ENCODE peak calls at places on chromosomes 1 and 21, in five cellular contexts. K, L, V, M and E are unnamed samples.

GRCh38 chr1:11648732-11649158 is 5.5 kb downstream of the FBXO2 start:
- DNase-seq in K (no peak), L (no peak), V (no peak), M (no peak), E (no peak)

GRCh38 chr21:41668051-41668541 is 98.8 kb downstream of the RIPK4 start:
- DNase-seq in K (no peak), L (no peak), V (no peak), M (no peak), E (no peak)

GRCh38 chr1:178938959-178939317 is 68.1 kb upstream of the ANGPTL1 start:
- DNase-seq in K (no peak), L (peak; percentile 78), V (peak; percentile 27), M (no peak), E (no peak)

GRCh38 chr1:185914089-185914488 is 179.9 kb downstream of the HMCN1 start:
- DNase-seq in K (no peak), L (no peak), V (no peak), M (no peak), E (no peak)

GRCh38 chr1:9253706-9254105 is 19.1 kb downstream of the H6PD start:
- DNase-seq in K (no peak), L (no peak), V (peak; percentile 36), M (no peak), E (no peak)

GRCh38 chr1:41102208-41102607 is 80.7 kb upstream of the SLFNL1 start:
- DNase-seq in K (no peak), L (peak; percentile 86), V (peak; percentile 97), M (no peak), E (peak; percentile 86)

GRCh38 chr1:107467286-107467685 is 326.4 kb downstream of the NTNG1 start:
- DNase-seq in K (no peak), L (no peak), V (no peak), M (no peak), E (no peak)

GRCh38 chr1:111483166-111483565 is 9.4 kb downstream of the C1orf162 start:
- DNase-seq in K (no peak), L (no peak), V (peak; percentile 43), M (no peak), E (no peak)

GRCh38 chr1:9413143-9413876 is 120.6 kb downstream of the SPSB1 start:
- DNase-seq in K (peak; percentile 9), L (peak; percentile 56), V (peak; percentile 95), M (peak; percentile 56), E (peak; percentile 51)

GRCh38 chr1:24415334-24415909 is at the start of gene NIPAL3:
- DNase-seq in K (peak; percentile 87), L (peak; percentile 98), V (peak; percentile 99), M (peak; percentile 99), E (peak; percentile 97)

GRCh38 chr1:204574856-204575145 is 58.6 kb downstream of the MDM4 start:
- DNase-seq in K (no peak), L (peak; percentile 30), V (peak; percentile 16), M (no peak), E (no peak)

GRCh38 chr1:214677945-214678344 is 75.0 kb downstream of the CENPF start:
- DNase-seq in K (no peak), L (no peak), V (no peak), M (no peak), E (no peak)

GRCh38 chr1:237851209-237851845 is 39.4 kb downstream of the ZP4 start:
- DNase-seq in K (no peak), L (no peak), V (peak; percentile 35), M (no peak), E (no peak)

GRCh38 chr1:34066921-34067603 is 98.0 kb downstream of the CSMD2 start:
- DNase-seq in K (no peak), L (no peak), V (peak; percentile 33), M (no peak), E (no peak)

GRCh38 chr21:45607021-45607921 is 36.3 kb upstream of the PCBP3 start:
- DNase-seq in K (no peak), L (no peak), V (peak; percentile 24), M (no peak), E (peak; percentile 7)

GRCh38 chr1:151611288-151611790 is 511 bp upstream of the SNX27 start:
- DNase-seq in K (no peak), L (peak; percentile 8), V (peak; percentile 58), M (no peak), E (peak; percentile 44)

GRCh38 chr1:248828845-248829244 is 3.1 kb upstream of the SH3BP5L start:
- DNase-seq in K (no peak), L (no peak), V (peak; percentile 93), M (no peak), E (no peak)

GRCh38 chr1:54745274-54745673 is 19.0 kb downstream of the PARS2 start:
- DNase-seq in K (no peak), L (no peak), V (no peak), M (no peak), E (no peak)

GRCh38 chr21:43290529-43291346 is 121.9 kb downstream of the CRYAA start:
- DNase-seq in K (no peak), L (no peak), V (no peak), M (no peak), E (no peak)

GRCh38 chr1:117178756-117179155 is 32.0 kb downstream of the VTCN1 start:
- DNase-seq in K (no peak), L (no peak), V (no peak), M (no peak), E (no peak)

GRCh38 chr1:40635763-40636500 is 29.6 kb downstream of the RIMS3 start:
- DNase-seq in K (no peak), L (no peak), V (no peak), M (no peak), E (no peak)

GRCh38 chr1:65527211-65527610 is 106.7 kb downstream of the LEPR start:
- DNase-seq in K (no peak), L (no peak), V (peak; percentile 41), M (no peak), E (no peak)

GRCh38 chr1:158248122-158248521 is 6.1 kb upstream of the CD1A start:
- DNase-seq in K (peak; percentile 3), L (peak; percentile 11), V (no peak), M (no peak), E (no peak)

GRCh38 chr1:17600313-17600712 is 60.8 kb downstream of the ARHGEF10L start:
- DNase-seq in K (no peak), L (no peak), V (no peak), M (no peak), E (no peak)

GRCh38 chr1:59018860-59019259 is 235.0 kb upstream of the JUN start:
- DNase-seq in K (no peak), L (peak; percentile 64), V (no peak), M (no peak), E (no peak)

GRCh38 chr1:59022199-59022598 is 238.4 kb upstream of the JUN start:
- DNase-seq in K (no peak), L (no peak), V (no peak), M (no peak), E (no peak)

GRCh38 chr1:59022799-59023198 is 239.0 kb upstream of the JUN start:
- DNase-seq in K (no peak), L (no peak), V (no peak), M (no peak), E (no peak)

GRCh38 chr1:59018446-59018845 is 234.6 kb upstream of the JUN start:
- DNase-seq in K (no peak), L (no peak), V (no peak), M (no peak), E (no peak)

DNA sequence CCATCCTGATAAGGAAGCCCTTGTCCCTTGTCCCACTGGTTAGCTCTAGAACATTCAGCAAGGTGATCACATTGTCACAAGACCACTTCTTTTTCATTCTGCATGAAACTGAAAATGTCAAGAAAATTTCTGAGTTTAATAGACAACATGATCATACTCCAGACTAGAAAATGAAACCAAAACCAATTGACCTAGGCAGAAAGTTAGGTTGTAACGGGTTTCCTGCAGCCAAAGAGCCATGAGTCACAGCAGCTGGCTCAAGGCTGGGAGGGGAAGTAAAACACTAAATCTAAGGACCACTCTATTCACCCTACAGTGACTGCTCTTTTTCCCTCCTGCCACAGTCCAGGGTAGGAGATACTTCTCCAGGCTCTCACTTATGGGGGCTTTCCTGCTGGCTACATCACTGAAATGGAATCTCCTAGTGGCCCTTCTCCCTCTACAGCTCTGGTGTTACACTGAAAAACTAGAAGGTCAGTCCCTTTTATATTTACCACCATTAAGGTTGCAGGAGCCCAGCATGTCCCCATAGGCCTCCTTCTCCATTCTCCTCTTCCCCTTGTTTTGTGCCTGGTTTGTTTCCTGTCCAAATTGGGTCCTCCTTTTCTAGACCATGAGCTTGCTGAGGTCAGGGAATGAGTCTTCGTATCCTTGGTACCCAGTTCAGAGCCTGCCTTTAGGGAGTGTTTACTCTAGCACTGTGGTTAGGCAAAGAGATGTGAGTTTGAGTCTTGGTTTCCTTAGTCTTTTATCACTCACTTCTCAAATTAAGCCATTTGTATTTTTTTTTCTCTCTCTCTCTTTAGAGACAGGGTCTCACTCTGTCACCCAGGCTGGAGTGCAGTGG is 236.5 kb upstream of the JUN start:
- DNase-seq in K (no peak), L (peak; percentile 66), V (peak; percentile 86), M (no peak), E (no peak)
- H3K4me3 ChIP-seq in K (peak overlapping the region; percentile 44), L (peak overlapping the region; percentile 16), V (peak overlapping the region; percentile 31), M (no peak overlapping the region), E (peak overlapping the region; percentile 15)

GRCh38 chr1:3678361-3679097 is 26.2 kb downstream of the TP73 start:
- DNase-seq in K (no peak), L (no peak), V (no peak), M (no peak), E (no peak)
- H3K27ac ChIP-seq in K (no peak overlapping the region), L (no peak overlapping the region), V (no peak overlapping the region), M (no peak overlapping the region), E (no peak overlapping the region)

GRCh38 chr1:119633575-119634325 is 14.3 kb downstream of the ZNF697 start:
- DNase-seq in K (no peak), L (no peak), V (no peak), M (no peak), E (no peak)

GRCh38 chr1:119632836-119633235 is 15.2 kb downstream of the ZNF697 start:
- DNase-seq in K (no peak), L (no peak), V (no peak), M (no peak), E (no peak)

GRCh38 chr1:119632103-119632490 is 16.0 kb downstream of the ZNF697 start:
- DNase-seq in K (no peak), L (peak; percentile 59), V (no peak), M (no peak), E (no peak)

GRCh38 chr1:119631086-119631432 is 17.0 kb downstream of the ZNF697 start:
- DNase-seq in K (no peak), L (peak; percentile 27), V (no peak), M (no peak), E (no peak)

GRCh38 chr1:119631433-119632102 is 16.5 kb downstream of the ZNF697 start:
- DNase-seq in K (no peak), L (peak; percentile 93), V (peak; percentile 72), M (no peak), E (peak; percentile 91)
- TF ChIP-seq POLR2A in K (no peak), L (no peak), V (no peak), M (no peak), E (no peak)

DNA sequence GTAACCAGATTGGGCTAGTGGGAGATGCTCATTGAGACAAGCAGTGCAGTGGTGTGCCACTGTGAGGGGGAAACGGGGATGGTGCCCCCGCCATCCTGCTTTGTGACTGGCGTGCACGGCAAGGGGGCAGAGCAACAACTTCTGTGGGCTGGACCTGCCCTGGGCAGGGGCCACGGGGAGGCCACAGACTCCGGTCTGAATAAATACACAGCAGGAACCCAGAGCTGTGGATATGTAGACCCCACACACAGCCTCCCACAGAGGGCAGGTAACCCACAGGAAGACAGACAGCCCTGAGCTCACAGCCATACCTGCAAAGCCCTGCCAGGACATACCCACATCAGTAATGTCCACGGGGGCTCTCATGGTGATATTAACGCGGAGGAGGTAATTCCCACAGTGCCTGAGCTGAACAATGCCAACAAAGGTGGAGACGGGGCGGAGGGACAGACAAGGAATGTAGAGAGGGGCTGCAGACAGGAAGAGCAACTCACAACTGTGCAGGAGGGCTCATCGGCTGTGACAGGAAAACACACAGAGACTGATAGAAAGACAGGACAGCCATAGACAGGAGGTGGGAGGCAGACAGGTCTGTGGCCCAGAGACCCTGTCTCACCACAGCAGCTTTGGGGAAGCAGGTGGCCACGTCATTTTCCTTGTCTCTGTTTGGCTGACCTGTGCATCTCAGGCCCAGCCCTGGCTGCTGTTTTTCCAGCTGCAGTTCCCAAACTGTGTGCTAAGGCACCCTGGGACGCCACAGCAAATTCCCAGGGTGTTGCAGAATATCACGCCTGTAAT is 4.9 kb upstream of the WNT3A start:
- DNase-seq in K (no peak), L (no peak), V (no peak), M (no peak), E (peak; percentile 22)
- H3K4me3 ChIP-seq in K (no peak overlapping the region), L (no peak overlapping the region), V (no peak overlapping the region), M (no peak overlapping the region), E (no peak overlapping the region)